ENCODE peak calls at places on chromosome 10, in four cellular contexts. K is heart right ventricle, A is cardiac fibroblast, X is IMR-90. F is an unnamed sample.

GRCh38 chr10:35103887-35104286 is 13.7 kb upstream of the CUL2 start:
- DNase-seq in K (no peak), A (no peak), X (no peak), F (no peak)

GRCh38 chr10:61319550-61320256 is 133.5 kb downstream of the TMEM26 start:
- DNase-seq in K (no peak), A (no peak), X (peak), F (no peak)

GRCh38 chr10:71229726-71230655 is 17.6 kb downstream of the UNC5B start:
- DNase-seq in K (no peak), A (no peak), X (no peak), F (no peak)

GRCh38 chr10:73785721-73786511 is 510 bp downstream of the ZSWIM8 start:
- DNase-seq in K (peak), A (peak), X (peak), F (no peak)

GRCh38 chr10:13956826-13957225 is 370.1 kb downstream of the PRPF18 start:
- DNase-seq in K (peak), A (peak), X (peak), F (no peak)

GRCh38 chr10:97378933-97379921 is 21.9 kb downstream of the RRP12 start:
- DNase-seq in K (no peak), A (no peak), X (no peak), F (no peak)

GRCh38 chr10:101570764-101571572 is 17.1 kb downstream of the POLL start:
- DNase-seq in K (no peak), A (no peak), X (no peak), F (no peak)

GRCh38 chr10:72736881-72737280 is 44.9 kb downstream of the MCU start:
- DNase-seq in K (no peak), A (peak), X (peak), F (no peak)

GRCh38 chr10:17200885-17201164 is 647 bp downstream of the TRDMT1 start:
- DNase-seq in K (peak), A (peak), X (peak), F (no peak)

GRCh38 chr10:58588673-58589265 is 76.1 kb downstream of the BICC1 start:
- DNase-seq in K (no peak), A (no peak), X (no peak), F (no peak)

GRCh38 chr10:47288236-47288635 is 11.8 kb upstream of the GDF10 start:
- DNase-seq in K (no peak), A (no peak), X (no peak), F (no peak)

GRCh38 chr10:101071266-101071884 is 9.6 kb downstream of the KAZALD1 start:
- DNase-seq in K (no peak), A (peak), X (peak), F (no peak)

GRCh38 chr10:62437696-62438095 is 63.5 kb downstream of the ZNF365 start:
- DNase-seq in K (peak), A (peak), X (peak), F (no peak)

GRCh38 chr10:35569836-35570235 is 35.3 kb upstream of the GJD4 start:
- DNase-seq in K (no peak), A (no peak), X (no peak), F (no peak)

GRCh38 chr10:71302874-71303568 is 16.0 kb upstream of the SLC29A3 start:
- DNase-seq in K (no peak), A (peak), X (peak), F (no peak)

GRCh38 chr10:6064119-6064518 is 2.0 kb upstream of the IL2RA start:
- DNase-seq in K (no peak), A (no peak), X (no peak), F (no peak)

GRCh38 chr10:7488418-7488829 is 77.6 kb upstream of the SFMBT2 start:
- DNase-seq in K (peak), A (peak), X (peak), F (no peak)

GRCh38 chr10:17504547-17505245 is 50.3 kb upstream of the ST8SIA6 start:
- DNase-seq in K (no peak), A (peak), X (peak), F (no peak)

GRCh38 chr10:4541292-4541691 is 284.7 kb upstream of the AKR1E2 start:
- DNase-seq in K (no peak), A (peak), X (peak), F (no peak)

GRCh38 chr10:61586829-61587228 is 75.9 kb upstream of the CABCOCO1 start:
- DNase-seq in K (no peak), A (no peak), X (no peak), F (no peak)

GRCh38 chr10:24661374-24661773 is 62.3 kb downstream of the ARHGAP21 start:
- DNase-seq in K (no peak), A (no peak), X (no peak), F (no peak)

GRCh38 chr10:14379556-14380330 is 49.0 kb upstream of the FRMD4A start:
- DNase-seq in K (no peak), A (no peak), X (no peak), F (no peak)

GRCh38 chr10:82759050-82759449 is 884.1 kb downstream of the NRG3 start:
- DNase-seq in K (no peak), A (no peak), X (no peak), F (no peak)

GRCh38 chr10:11036424-11037011 is 18.8 kb downstream of the CELF2 start:
- DNase-seq in K (peak), A (peak), X (peak), F (no peak)

DNA sequence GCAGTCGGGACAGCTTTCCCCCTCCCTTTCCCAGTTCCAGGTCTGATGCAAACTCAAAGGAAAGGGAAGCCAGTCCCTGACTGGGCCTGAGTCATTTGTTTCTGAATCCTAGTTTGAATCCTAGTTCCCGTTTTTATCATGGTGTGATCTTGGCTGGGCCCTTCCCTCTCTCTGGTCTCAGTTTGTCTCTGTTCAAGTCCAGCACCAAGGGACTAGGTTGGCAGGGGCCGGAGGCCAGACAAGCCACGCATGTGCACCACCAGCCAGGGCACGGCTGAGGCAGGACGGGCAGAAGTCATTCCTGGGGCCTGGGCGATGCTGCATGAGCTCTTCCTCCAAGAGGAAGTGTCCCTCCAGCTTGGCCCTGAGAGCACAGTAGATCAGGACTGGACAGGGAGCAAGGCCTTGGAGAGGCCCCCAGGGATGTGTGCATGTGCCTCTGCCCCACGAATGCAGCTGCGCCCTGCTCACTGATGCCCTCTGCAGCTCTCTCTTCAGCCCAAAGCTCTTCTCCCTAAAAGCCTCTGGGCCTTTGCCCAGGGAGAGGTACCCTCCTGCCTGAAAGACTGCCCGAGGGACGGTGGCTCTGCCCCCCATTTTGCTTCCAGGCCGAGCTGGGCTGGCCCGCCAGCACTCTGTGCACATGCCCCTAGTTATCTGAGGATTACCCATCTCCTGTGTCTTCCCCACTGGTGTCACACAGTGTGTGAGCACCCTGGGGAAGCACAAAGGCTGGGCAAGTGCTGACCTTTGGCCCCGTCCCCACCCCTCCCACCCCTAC is 86.7 kb downstream of the ZMIZ1 start:
- DNase-seq in K (peak), A (peak), X (peak), F (no peak)
- TF ChIP-seq CTCF in K (no peak), A (no peak), X (peak), F (peak)

GRCh38 chr10:28587970-28588290 is 55.0 kb downstream of the WAC start:
- DNase-seq in K (no peak), A (peak), X (peak), F (no peak)
- H3K4me3 ChIP-seq in K (no peak), A (no peak), X (no peak), F (no peak)

GRCh38 chr10:106278385-106278784 is 886.1 kb downstream of the SORCS1 start:
- DNase-seq in K (no peak), A (peak), X (no peak), F (no peak)
- TF ChIP-seq CTCF in K (no peak), A (no peak), X (no peak), F (no peak)

GRCh38 chr10:119540038-119540437 is 2.5 kb downstream of the RGS10 start:
- DNase-seq in K (no peak), A (no peak), X (no peak), F (no peak)

GRCh38 chr10:119542357-119542989 is at the start of gene RGS10:
- DNase-seq in K (peak), A (peak), X (peak), F (no peak)

GRCh38 chr10:119539359-119539651 is 3.2 kb downstream of the RGS10 start:
- DNase-seq in K (no peak), A (no peak), X (no peak), F (no peak)

GRCh38 chr10:119541459-119542356 is 811 bp downstream of the RGS10 start:
- DNase-seq in K (peak), A (no peak), X (no peak), F (no peak)

DNA sequence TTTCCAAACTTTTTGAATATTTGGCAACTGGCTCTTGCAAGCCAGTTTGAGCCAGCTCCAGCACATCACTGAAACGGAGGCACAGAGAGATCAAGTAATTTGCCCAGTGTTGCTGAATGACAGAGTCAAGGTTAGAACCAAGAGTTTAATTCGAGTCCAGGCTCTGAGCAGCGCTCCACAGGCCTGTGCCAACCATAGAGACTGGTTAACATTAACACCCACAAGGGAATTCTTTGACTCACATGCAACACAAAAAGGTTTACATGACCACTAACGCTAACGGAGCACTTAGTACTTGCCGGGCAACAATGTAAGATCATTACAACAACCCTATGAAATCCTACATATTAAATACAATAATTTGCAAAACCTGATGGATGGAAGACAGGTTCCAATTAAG is 1.5 kb downstream of the RGS10 start:
- DNase-seq in K (no peak), A (peak), X (peak), F (no peak)
- H3K4me3 ChIP-seq in K (peak), A (peak), X (peak), F (peak)

DNA sequence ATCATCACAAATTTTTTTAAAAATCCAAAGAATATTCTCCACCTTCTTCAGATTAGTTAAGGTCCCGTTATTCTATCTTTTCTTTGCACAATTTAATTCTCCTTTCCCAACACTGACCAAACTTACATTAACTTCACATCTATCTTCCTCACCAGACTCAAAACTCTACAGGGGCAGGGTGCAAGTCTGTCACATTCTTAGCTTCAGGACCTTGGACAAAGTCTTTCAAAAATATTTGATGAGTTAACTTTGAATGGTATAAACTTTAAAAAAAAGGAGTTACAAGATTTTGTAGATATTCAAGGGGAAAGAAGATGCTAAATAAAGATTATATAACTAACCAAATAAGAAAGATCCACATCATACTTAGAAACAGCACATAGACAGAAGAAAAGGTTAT is 132.7 kb downstream of the ZNF438 start:
- DNase-seq in K (no peak), A (no peak), X (no peak), F (no peak)
- TF ChIP-seq CTCF in K (no peak), A (no peak), X (no peak), F (no peak)

DNA sequence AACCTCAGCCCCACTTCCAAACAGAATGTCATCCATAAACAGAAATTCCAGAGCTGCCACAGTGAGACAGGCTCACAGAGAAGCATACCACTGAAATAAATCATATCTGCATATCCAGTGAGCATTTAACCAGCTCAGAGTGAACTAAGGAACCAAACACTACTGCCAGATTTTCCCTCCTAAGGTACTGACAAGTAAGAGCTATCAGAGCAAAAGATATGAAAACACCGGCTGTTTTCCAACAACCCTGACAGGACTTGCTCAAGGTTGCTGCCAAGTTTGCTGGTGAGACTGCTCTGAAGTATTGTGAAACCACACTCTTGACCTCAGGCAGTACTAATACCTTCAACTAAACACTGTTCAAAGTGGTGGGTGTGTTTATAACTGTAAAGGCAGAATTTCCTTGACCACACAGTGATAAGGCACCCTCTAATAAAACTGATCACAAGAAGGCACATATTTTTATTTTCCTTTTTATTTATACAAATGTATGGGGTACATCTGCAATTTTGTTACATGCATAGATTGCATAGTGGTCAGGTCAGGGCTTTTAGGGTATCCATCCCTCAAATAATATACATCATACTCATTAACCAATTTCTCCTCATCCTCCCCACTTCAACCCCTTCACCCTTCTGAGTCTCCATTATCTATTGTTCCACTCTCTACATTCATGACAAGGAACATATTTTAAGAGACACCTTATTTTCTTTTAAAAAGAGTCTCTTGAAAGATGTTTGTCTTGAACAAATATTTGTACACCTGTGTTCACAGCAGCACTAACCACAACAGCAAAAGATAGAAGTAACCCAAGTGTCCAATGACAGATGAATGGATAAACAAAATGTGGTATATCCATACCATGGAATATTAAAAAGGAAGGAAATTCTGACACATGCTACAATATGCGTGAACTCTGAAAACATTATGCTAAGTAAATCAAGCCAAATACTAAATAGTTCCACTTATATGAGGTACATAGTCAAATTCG is 18.2 kb downstream of the SGMS1 start:
- DNase-seq in K (peak), A (peak), X (peak), F (no peak)
- H3K4me3 ChIP-seq in K (no peak), A (peak), X (no peak), F (no peak)

DNA sequence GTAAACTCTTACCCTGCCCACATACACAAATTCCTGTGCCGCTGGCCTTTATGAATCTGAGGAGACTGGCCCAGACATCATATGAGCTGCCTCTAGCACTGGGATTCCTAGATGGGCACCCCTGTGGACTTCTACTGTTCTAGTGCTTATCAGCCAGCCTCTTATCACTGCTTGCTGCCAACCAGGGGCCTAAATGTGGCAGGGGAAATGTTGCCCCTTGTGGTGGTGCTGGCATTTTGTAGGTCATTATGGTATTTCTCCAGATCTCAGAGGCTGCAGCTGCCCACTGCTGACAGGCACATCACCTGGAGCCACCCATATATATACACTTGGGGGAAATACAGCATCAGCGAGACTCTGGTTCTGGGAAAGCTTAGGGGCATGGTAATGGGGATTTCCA is 5.4 kb downstream of the SFR1 start:
- DNase-seq in K (peak), A (no peak), X (no peak), F (no peak)
- TF ChIP-seq CTCF in K (no peak), A (peak), X (no peak), F (peak)

DNA sequence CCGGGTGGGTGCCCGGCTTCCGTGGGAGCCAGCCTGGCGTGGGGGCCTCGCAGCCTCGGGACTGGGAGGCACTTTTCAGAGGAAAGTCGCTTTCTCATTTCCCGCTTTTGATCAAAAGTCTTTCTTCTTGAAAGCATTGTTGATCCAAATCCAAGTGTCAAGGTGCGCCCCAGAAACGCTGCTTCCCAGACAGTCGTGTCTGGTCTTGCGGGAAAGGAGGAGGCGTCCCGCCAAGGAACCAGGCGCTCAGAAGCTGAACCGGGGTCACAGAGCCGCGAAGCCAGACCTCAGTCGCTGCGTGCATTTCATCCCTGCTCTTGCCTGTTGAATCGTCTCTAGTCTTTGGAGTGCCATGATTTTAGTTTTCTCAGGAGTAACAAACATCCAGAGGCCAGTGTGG is 1.1 kb upstream of the BNIP3 start:
- DNase-seq in K (no peak), A (no peak), X (no peak), F (no peak)
- H3K4me3 ChIP-seq in K (peak), A (peak), X (peak), F (peak)

DNA sequence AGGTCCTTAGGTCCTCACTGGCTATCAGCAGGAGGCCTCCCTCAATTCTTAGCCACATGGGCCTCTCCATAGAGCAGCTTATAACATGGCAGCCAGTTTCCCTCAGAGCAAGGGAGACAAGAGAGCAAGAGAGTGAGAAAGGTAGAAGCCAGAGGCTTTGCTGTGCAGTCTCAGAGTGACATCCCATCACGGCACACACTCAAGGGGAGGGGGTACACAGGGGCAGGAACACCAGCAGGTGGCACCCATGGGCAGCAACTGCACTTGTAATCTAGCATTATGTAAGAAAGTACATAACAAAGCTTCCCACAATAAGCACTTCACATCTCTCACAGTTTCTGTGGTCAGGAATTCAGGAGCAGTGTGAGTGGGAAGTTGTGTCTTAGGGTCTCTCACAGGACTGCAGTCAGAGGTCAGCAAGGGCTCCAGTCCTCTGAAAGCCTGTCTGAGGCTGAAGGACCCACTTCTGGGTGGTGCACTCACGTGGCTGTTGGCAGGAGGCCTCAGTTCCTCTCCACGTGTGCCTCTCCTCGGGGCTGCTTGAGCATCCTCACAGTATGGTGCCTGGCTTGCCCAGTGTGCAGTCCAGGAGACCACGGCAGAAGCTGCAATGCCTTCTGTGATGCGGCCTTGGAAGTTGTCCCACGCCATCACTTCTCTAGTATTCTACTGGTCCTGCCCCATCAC is 159.4 kb downstream of the OAT start:
- DNase-seq in K (no peak), A (peak), X (no peak), F (no peak)
- TF ChIP-seq CTCF in K (no peak), A (peak), X (no peak), F (peak)

F was measured in GM12864.